ENCODE peak calls at places on chromosome 11, in ten cellular contexts. N is H9; A is CD4-positive, alpha-beta memory T cell; Y is aorta; B is iPS DF 6.9; U is cardiac muscle cell; G is prostate gland; R is Peyer's patch; O is uterus; S is mammary epithelial cell. D is an unnamed sample. For H3K9me3 and H3K4me1, the result is how much of the 10 kb centered on the place peaks cover.

GRCh38 chr11:115456019-115456418 is 48.2 kb downstream of the CADM1 start:
- DNase-seq in N (no peak), A (no peak), Y (no peak), B (no peak), U (no peak), G (no peak), R (no peak), O (no peak), S (no peak), D (no peak)

GRCh38 chr11:107741044-107741823 is 29.4 kb upstream of the SLN start:
- DNase-seq in N (no peak), A (no peak), Y (no peak), B (peak), U (peak), G (peak), R (peak), O (no peak), S (peak), D (no peak)

GRCh38 chr11:64472593-64473455 is 113.9 kb downstream of the RPS6KA4 start:
- DNase-seq in N (no peak), A (no peak), Y (no peak), B (no peak), U (no peak), G (no peak), R (no peak), O (no peak), S (no peak), D (no peak)

GRCh38 chr11:77457340-77457739 is 16.6 kb downstream of the PAK1 start:
- DNase-seq in N (peak), A (no peak), Y (no peak), B (no peak), U (no peak), G (no peak), R (no peak), O (no peak), S (no peak), D (no peak)

GRCh38 chr11:35317253-35317652 is 102.1 kb downstream of the SLC1A2 start:
- DNase-seq in N (no peak), A (no peak), Y (no peak), B (no peak), U (no peak), G (no peak), R (no peak), O (no peak), S (no peak), D (no peak)

GRCh38 chr11:130246719-130247118 is 68.0 kb downstream of the ZBTB44 start:
- DNase-seq in N (no peak), A (no peak), Y (no peak), B (no peak), U (no peak), G (no peak), R (no peak), O (no peak), S (peak), D (no peak)

GRCh38 chr11:34653851-34654490 is 33.1 kb downstream of the EHF start:
- DNase-seq in N (no peak), A (no peak), Y (no peak), B (no peak), U (no peak), G (peak), R (peak), O (no peak), S (peak), D (no peak)

GRCh38 chr11:82873919-82874333 is 26.3 kb downstream of the PRCP start:
- DNase-seq in N (no peak), A (peak), Y (no peak), B (no peak), U (no peak), G (no peak), R (no peak), O (no peak), S (no peak), D (no peak)

GRCh38 chr11:7444582-7444981 is 40.7 kb upstream of the OLFML1 start:
- DNase-seq in N (no peak), A (no peak), Y (no peak), B (no peak), U (no peak), G (no peak), R (no peak), O (no peak), S (no peak), D (no peak)

GRCh38 chr11:33829430-33830141 is 55.3 kb upstream of the FBXO3 start:
- DNase-seq in N (peak), A (peak), Y (no peak), B (peak), U (peak), G (peak), R (peak), O (peak), S (peak), D (peak)

GRCh38 chr11:34855754-34856095 is 60.5 kb downstream of the APIP start:
- DNase-seq in N (no peak), A (no peak), Y (no peak), B (no peak), U (no peak), G (no peak), R (no peak), O (no peak), S (no peak), D (no peak)

GRCh38 chr11:82906236-82906635 is 4.7 kb downstream of the DDIAS start:
- DNase-seq in N (no peak), A (peak), Y (no peak), B (no peak), U (peak), G (no peak), R (no peak), O (no peak), S (peak), D (no peak)

GRCh38 chr11:45048870-45049825 is 97.3 kb upstream of the PRDM11 start:
- DNase-seq in N (no peak), A (no peak), Y (no peak), B (no peak), U (peak), G (no peak), R (no peak), O (peak), S (no peak), D (no peak)

GRCh38 chr11:44950036-44950624 is 553 bp downstream of the TP53I11 start:
- DNase-seq in N (no peak), A (peak), Y (peak), B (no peak), U (peak), G (peak), R (peak), O (no peak), S (no peak), D (peak)

GRCh38 chr11:102680945-102681344 is 24.6 kb downstream of the MMP27 start:
- DNase-seq in N (no peak), A (no peak), Y (no peak), B (no peak), U (no peak), G (no peak), R (no peak), O (peak), S (peak), D (no peak)

GRCh38 chr11:123519055-123519796 is 89.2 kb downstream of the GRAMD1B start:
- DNase-seq in N (peak), A (no peak), Y (no peak), B (no peak), U (no peak), G (no peak), R (no peak), O (no peak), S (no peak), D (no peak)

GRCh38 chr11:116709970-116710369 is 62.8 kb downstream of the BUD13 start:
- DNase-seq in N (peak), A (no peak), Y (no peak), B (no peak), U (no peak), G (no peak), R (no peak), O (no peak), S (no peak), D (no peak)

GRCh38 chr11:86737752-86738151 is 62.6 kb upstream of the PRSS23 start:
- DNase-seq in N (no peak), A (no peak), Y (no peak), B (no peak), U (no peak), G (no peak), R (no peak), O (no peak), S (no peak), D (no peak)

GRCh38 chr11:108929241-108929640 is 264.4 kb downstream of the DDX10 start:
- DNase-seq in N (no peak), A (no peak), Y (no peak), B (no peak), U (no peak), G (no peak), R (no peak), O (no peak), S (peak), D (no peak)

GRCh38 chr11:2818021-2818420 is 67.6 kb downstream of the CDKN1C start:
- DNase-seq in N (no peak), A (no peak), Y (peak), B (no peak), U (no peak), G (no peak), R (no peak), O (no peak), S (no peak), D (no peak)

GRCh38 chr11:2819316-2819715 is 66.3 kb downstream of the CDKN1C start:
- DNase-seq in N (no peak), A (no peak), Y (no peak), B (no peak), U (no peak), G (no peak), R (no peak), O (no peak), S (no peak), D (no peak)

GRCh38 chr11:2818503-2818902 is 67.1 kb downstream of the CDKN1C start:
- DNase-seq in N (no peak), A (no peak), Y (peak), B (no peak), U (no peak), G (no peak), R (no peak), O (no peak), S (no peak), D (no peak)

GRCh38 chr11:2821891-2822290 is 63.7 kb downstream of the CDKN1C start:
- DNase-seq in N (no peak), A (no peak), Y (no peak), B (no peak), U (no peak), G (no peak), R (no peak), O (no peak), S (no peak), D (no peak)

GRCh38 chr11:2820976-2821375 is 64.6 kb downstream of the CDKN1C start:
- DNase-seq in N (no peak), A (no peak), Y (peak), B (no peak), U (no peak), G (no peak), R (no peak), O (no peak), S (no peak), D (no peak)
- H3K9me3 ChIP-seq in N (under half), A (under half), Y (under half), B (under half), U (under half), G (under half), R (under half), O (under half), S (under half), D (under half)

GRCh38 chr11:47406896-47407745 is 1.3 kb upstream of the SLC39A13 start:
- DNase-seq in N (peak), A (no peak), Y (no peak), B (no peak), U (no peak), G (no peak), R (no peak), O (no peak), S (no peak), D (no peak)
- H3K4me1 ChIP-seq in N (under half), A (under half), Y (under half), B (under half), U (under half), G (under half), R (under half), O (under half), S (under half), D (under half)

GRCh38 chr11:134383576-134384221 is 28.3 kb downstream of the B3GAT1 start:
- DNase-seq in N (no peak), A (no peak), Y (no peak), B (no peak), U (no peak), G (no peak), R (no peak), O (no peak), S (no peak), D (no peak)

GRCh38 chr11:134380785-134381184 is 31.3 kb downstream of the B3GAT1 start:
- DNase-seq in N (no peak), A (no peak), Y (no peak), B (no peak), U (no peak), G (no peak), R (no peak), O (no peak), S (no peak), D (no peak)

GRCh38 chr11:134382830-134383229 is 29.2 kb downstream of the B3GAT1 start:
- DNase-seq in N (no peak), A (no peak), Y (no peak), B (no peak), U (no peak), G (no peak), R (no peak), O (no peak), S (no peak), D (no peak)

GRCh38 chr11:134380229-134380628 is 31.8 kb downstream of the B3GAT1 start:
- DNase-seq in N (no peak), A (no peak), Y (no peak), B (no peak), U (no peak), G (no peak), R (no peak), O (no peak), S (no peak), D (no peak)

DNA sequence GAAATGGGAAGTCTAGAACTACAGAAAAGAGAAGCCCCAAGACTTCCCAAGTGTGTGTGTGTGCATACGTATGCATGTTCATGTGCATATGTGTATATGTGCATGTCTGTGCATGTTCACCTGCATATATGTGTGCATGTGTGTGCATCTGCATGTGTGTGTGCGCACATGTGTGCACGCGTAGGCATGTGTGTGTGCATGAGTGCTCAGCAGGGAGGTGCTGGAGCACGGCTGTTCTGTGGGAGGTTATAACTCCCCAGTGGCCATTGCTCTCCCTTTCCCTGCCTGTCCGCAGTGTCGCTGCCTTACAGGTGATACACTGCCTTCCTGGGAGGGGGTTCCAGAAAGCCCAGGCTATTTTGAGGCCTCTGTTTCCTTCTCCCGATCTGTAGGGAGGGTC is 29.8 kb downstream of the B3GAT1 start:
- DNase-seq in N (no peak), A (no peak), Y (no peak), B (no peak), U (no peak), G (no peak), R (no peak), O (no peak), S (no peak), D (no peak)
- H3K9me3 ChIP-seq in N (under half), A (under half), Y (under half), B (under half), U (under half), G (under half), R (under half), O (under half), S (under half), D (under half)

DNA sequence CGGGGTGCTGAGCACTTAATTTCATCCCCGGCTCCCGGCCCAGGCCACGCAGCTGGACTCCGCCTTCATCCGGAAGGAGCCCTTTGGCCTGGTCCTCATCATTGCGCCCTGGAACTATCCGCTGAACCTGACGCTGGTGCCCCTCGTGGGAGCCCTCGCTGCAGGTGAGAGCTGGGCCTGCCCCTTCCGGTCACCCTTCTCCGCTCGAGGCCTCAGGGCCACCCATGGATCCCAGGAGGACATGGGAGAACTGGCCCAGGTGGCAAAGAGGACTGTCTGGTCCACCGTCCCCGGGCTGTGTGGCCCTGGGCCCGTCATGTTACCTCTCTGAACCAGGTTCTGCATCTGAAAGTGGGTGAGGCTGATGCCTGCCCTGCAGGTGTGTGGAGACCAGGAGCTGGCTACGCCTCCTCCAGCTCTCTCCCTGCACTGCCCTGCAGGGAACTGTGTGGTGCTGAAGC is 8.6 kb downstream of the ALDH3B1 start:
- DNase-seq in N (no peak), A (no peak), Y (no peak), B (no peak), U (no peak), G (no peak), R (no peak), O (no peak), S (no peak), D (no peak)
- H3K4me1 ChIP-seq in N (under half), A (under half), Y (under half), B (under half), U (under half), G (under half), R (under half), O (under half), S (under half), D (under half)